ENCODE peak calls at places on chromosomes 1 and 21, in seven cellular contexts. C is cardiac muscle cell, M is heart right ventricle, H is tibial nerve, O is right atrium auricular region, N is heart left ventricle, F is brain microvascular endothelial cell. S is an unnamed sample.

GRCh38 chr1:117541003-117541402 is 64.8 kb upstream of the TENT5C start:
- DNase-seq in C (no peak), M (no peak), H (no peak), O (no peak), N (no peak), F (no peak), S (no peak)

GRCh38 chr1:78408830-78409229 is 81.9 kb upstream of the PTGFR start:
- DNase-seq in C (no peak), M (no peak), H (peak), O (no peak), N (no peak), F (peak), S (no peak)

GRCh38 chr1:230430499-230430898 is 4.4 kb upstream of the PGBD5 start:
- DNase-seq in C (no peak), M (no peak), H (no peak), O (no peak), N (no peak), F (no peak), S (no peak)

GRCh38 chr1:147292635-147293251 is 50.3 kb downstream of the CHD1L start:
- DNase-seq in C (no peak), M (no peak), H (no peak), O (no peak), N (no peak), F (peak), S (peak)

GRCh38 chr1:110829955-110830553 is 42.9 kb upstream of the CD53 start:
- DNase-seq in C (peak), M (no peak), H (no peak), O (no peak), N (no peak), F (no peak), S (no peak)

GRCh38 chr21:45412909-45413581 is 8.1 kb downstream of the COL18A1 start:
- DNase-seq in C (peak), M (no peak), H (no peak), O (no peak), N (peak), F (no peak), S (no peak)

GRCh38 chr1:211543003-211543402 is 36.0 kb downstream of the SLC30A1 start:
- DNase-seq in C (no peak), M (no peak), H (no peak), O (no peak), N (no peak), F (no peak), S (no peak)

GRCh38 chr1:215793210-215793609 is 226.1 kb downstream of the KCTD3 start:
- DNase-seq in C (no peak), M (no peak), H (no peak), O (no peak), N (no peak), F (peak), S (no peak)

GRCh38 chr1:54337034-54337433 is 69.2 kb downstream of the SSBP3 start:
- DNase-seq in C (no peak), M (no peak), H (no peak), O (no peak), N (no peak), F (no peak), S (no peak)

GRCh38 chr1:238681021-238681420 is 705.3 kb upstream of the CHRM3 start:
- DNase-seq in C (no peak), M (no peak), H (no peak), O (no peak), N (no peak), F (peak), S (no peak)

GRCh38 chr1:159229896-159230295 is 25.2 kb downstream of the ACKR1 start:
- DNase-seq in C (no peak), M (no peak), H (no peak), O (no peak), N (no peak), F (no peak), S (no peak)

GRCh38 chr1:246317723-246318359 is 189.2 kb downstream of the SMYD3 start:
- DNase-seq in C (no peak), M (no peak), H (no peak), O (no peak), N (no peak), F (no peak), S (no peak)

GRCh38 chr1:11628767-11629166 is 25.5 kb downstream of the FBXO2 start:
- DNase-seq in C (no peak), M (no peak), H (no peak), O (no peak), N (no peak), F (no peak), S (no peak)

GRCh38 chr1:215474940-215475339 is 92.2 kb upstream of the KCTD3 start:
- DNase-seq in C (no peak), M (no peak), H (no peak), O (no peak), N (no peak), F (no peak), S (no peak)

GRCh38 chr21:34156957-34157356 is 83.6 kb downstream of the MRPS6 start:
- DNase-seq in C (no peak), M (no peak), H (no peak), O (no peak), N (no peak), F (no peak), S (no peak)

GRCh38 chr21:29164330-29164942 is 34.0 kb downstream of the MAP3K7CL start:
- DNase-seq in C (peak), M (no peak), H (no peak), O (no peak), N (no peak), F (peak), S (no peak)

GRCh38 chr1:158103860-158104522 is 76.7 kb upstream of the CD1D start:
- DNase-seq in C (no peak), M (no peak), H (no peak), O (no peak), N (no peak), F (no peak), S (no peak)

GRCh38 chr1:158104891-158105290 is 75.8 kb upstream of the CD1D start:
- DNase-seq in C (no peak), M (no peak), H (no peak), O (no peak), N (no peak), F (no peak), S (no peak)

GRCh38 chr1:158101455-158101854 is 79.2 kb upstream of the CD1D start:
- DNase-seq in C (no peak), M (no peak), H (no peak), O (no peak), N (no peak), F (no peak), S (no peak)

GRCh38 chr1:158101944-158102343 is 78.8 kb upstream of the CD1D start:
- DNase-seq in C (no peak), M (no peak), H (no peak), O (no peak), N (no peak), F (peak), S (no peak)

DNA sequence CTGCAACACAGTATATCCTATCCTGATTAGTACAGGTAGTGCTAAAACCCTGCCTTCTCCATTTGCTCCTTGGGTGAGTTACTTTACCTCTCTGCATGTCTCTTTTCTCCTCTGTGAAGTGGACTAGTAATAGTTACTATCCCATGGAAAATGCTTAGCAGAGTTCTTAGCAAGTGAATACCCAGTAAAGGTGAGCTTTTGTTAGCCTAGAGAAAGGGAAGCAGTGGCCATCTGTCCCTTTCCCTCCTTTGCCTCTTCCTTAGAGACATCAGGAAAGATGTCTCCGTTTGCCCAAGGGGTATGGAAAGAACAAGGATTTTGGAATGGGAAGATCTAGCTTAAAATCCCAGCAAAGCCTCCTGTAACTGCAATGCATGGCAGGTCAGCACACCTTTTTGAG is 77.4 kb upstream of the CD1D start:
- DNase-seq in C (no peak), M (no peak), H (no peak), O (no peak), N (no peak), F (no peak), S (no peak)
- H3K4me3 ChIP-seq in C (no peak), M (no peak), H (no peak), O (no peak), N (no peak), F (no peak), S (no peak)

GRCh38 chr1:31669786-31670582 is 25.3 kb upstream of the PEF1 start:
- DNase-seq in C (peak), M (peak), H (peak), O (peak), N (peak), F (peak), S (peak)
- H3K27ac ChIP-seq in C (peak), M (peak), H (peak), O (peak), N (peak), F (no peak), S (peak)

DNA sequence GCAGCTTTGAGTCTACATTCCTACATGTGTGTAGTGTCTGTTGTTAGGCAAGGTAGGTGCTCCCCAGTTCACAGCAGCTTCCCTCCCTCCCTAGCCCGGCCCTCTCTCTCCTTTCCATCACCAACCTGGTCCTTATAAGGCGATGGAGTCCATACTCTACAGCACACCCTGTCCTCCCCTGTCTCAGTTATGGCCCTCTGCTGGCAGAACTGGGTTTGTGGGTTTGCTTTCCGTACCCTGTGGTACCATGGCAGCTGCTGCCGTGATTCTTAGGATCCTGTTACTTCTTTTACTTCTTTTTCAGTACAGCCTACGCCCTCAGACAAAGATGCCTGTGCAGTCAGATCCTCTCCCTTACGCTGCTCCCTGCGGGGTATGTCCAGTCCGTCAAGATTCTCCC is 31.7 kb downstream of the AK5 start:
- DNase-seq in C (peak), M (no peak), H (no peak), O (no peak), N (no peak), F (no peak), S (no peak)
- TF ChIP-seq CTCF in C (peak), M (no peak), H (peak), O (peak), N (no peak), F (peak), S (peak)

DNA sequence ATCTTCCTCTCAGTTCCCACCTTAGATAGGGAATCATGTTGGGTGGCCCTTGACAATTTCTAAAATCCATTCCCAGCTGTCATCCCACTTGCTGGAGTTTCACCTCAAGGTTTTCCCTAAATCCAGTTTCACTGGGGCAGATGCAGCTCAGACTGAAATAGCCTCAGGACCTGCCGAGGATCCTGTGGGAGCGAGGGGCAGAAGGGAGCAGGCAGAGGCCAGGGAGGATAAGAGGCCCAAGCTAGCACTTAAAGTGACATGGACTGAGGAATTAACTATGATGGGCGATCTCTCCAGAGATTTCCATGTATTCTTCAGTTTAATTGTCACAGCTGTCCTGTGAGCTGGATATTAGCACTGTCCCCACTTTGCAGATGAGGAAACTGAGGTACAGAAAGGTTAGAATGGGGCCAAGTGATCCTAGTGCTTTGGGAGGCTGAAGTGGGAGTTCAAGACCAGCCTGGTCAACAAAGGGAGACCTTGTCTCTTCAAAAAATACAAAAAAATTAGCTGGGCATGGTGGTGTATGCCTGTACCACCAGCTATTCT is 2.7 kb downstream of the NBL1 start:
- DNase-seq in C (no peak), M (no peak), H (no peak), O (no peak), N (no peak), F (no peak), S (no peak)
- H3K4me3 ChIP-seq in C (no peak), M (peak), H (no peak), O (no peak), N (no peak), F (peak), S (no peak)

DNA sequence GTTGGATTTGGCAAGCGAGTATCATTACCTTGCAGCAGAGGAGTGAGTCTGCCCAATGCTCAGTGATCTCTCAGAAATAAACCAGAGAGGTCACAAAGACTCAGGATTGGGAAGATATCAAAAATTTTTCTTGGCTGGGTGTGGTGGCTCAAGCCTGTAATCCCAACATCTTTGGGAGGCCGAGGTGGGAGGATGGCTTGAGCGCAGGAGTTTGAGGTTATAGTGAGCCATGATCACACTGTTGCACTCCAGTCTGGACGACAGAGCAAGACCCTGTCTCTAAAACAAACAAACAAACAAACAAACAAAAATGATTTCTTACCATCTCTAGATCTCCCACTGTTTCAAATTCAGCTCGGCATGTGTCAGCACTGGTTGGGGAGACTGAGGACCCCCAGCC is 13.3 kb upstream of the BECN2 start:
- DNase-seq in C (no peak), M (no peak), H (no peak), O (no peak), N (no peak), F (no peak), S (no peak)
- H3K27ac ChIP-seq in C (no peak), M (no peak), H (no peak), O (no peak), N (no peak), F (no peak), S (no peak)

GRCh38 chr1:90147093-90147492 is 152.2 kb downstream of the ZNF326 start:
- DNase-seq in C (no peak), M (no peak), H (no peak), O (no peak), N (no peak), F (no peak), S (no peak)

GRCh38 chr1:90144820-90145219 is 149.9 kb downstream of the ZNF326 start:
- DNase-seq in C (no peak), M (no peak), H (no peak), O (no peak), N (no peak), F (no peak), S (no peak)

GRCh38 chr1:90154711-90155110 is 159.8 kb downstream of the ZNF326 start:
- DNase-seq in C (no peak), M (no peak), H (no peak), O (no peak), N (no peak), F (no peak), S (no peak)

GRCh38 chr1:90143522-90144050 is 148.7 kb downstream of the ZNF326 start:
- DNase-seq in C (no peak), M (no peak), H (no peak), O (no peak), N (no peak), F (no peak), S (no peak)

GRCh38 chr1:90149101-90149500 is 154.2 kb downstream of the ZNF326 start:
- DNase-seq in C (no peak), M (no peak), H (no peak), O (no peak), N (no peak), F (no peak), S (no peak)
- TF ChIP-seq CTCF in C (no peak), M (no peak), H (no peak), O (no peak), N (no peak), F (peak), S (no peak)

DNA sequence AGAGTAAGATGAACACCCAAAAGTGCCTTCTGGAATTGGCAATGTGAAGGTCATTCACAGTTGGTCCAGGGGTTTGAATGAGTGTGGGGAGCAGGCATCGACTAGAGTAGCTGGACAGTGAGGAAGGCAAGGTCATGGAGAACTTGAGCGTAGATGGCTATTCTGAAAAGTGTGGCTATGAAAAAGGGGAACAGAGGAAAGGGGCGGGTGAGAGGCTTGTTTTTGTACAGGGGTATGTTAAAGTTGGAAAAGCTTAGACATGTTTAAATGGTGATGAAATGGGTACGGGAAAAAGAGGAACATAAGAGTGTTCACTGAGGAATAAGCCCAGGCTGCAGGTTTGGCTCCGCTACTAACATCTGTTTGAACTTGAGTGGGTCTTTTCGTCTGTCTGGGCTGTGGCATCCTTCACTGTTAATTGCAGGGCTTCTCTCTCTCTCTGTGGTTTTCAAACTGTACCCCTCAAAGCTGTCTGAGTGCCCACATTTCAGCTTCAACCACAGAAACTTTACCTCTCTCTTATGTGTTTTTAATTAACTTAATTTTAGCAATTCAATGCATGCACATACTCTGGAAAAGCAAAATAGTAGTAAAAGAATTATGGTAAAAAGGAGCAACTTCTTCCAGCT is 70.8 kb upstream of the COA6 start:
- DNase-seq in C (no peak), M (no peak), H (no peak), O (no peak), N (no peak), F (no peak), S (no peak)
- H3K4me3 ChIP-seq in C (no peak), M (no peak), H (no peak), O (no peak), N (no peak), F (no peak), S (no peak)

GRCh38 chr1:245173446-245174178 is 18.8 kb downstream of the KIF26B start:
- DNase-seq in C (no peak), M (no peak), H (no peak), O (peak), N (no peak), F (no peak), S (no peak)

GRCh38 chr1:245169391-245169790 is 14.6 kb downstream of the KIF26B start:
- DNase-seq in C (no peak), M (no peak), H (no peak), O (peak), N (no peak), F (no peak), S (no peak)

GRCh38 chr1:245168921-245169320 is 14.1 kb downstream of the KIF26B start:
- DNase-seq in C (no peak), M (no peak), H (no peak), O (peak), N (no peak), F (no peak), S (no peak)

GRCh38 chr1:245172829-245173228 is 18.0 kb downstream of the KIF26B start:
- DNase-seq in C (no peak), M (no peak), H (no peak), O (no peak), N (no peak), F (no peak), S (no peak)

GRCh38 chr1:245172026-245172425 is 17.2 kb downstream of the KIF26B start:
- DNase-seq in C (no peak), M (no peak), H (no peak), O (no peak), N (no peak), F (no peak), S (no peak)
- H3K27ac ChIP-seq in C (no peak), M (no peak), H (no peak), O (no peak), N (no peak), F (no peak), S (no peak)

GRCh38 chr1:231808990-231809389 is 182.4 kb downstream of the DISC1 start:
- DNase-seq in C (no peak), M (no peak), H (no peak), O (peak), N (no peak), F (peak), S (no peak)

GRCh38 chr1:231807498-231807897 is 180.9 kb downstream of the DISC1 start:
- DNase-seq in C (no peak), M (no peak), H (no peak), O (no peak), N (no peak), F (no peak), S (no peak)

GRCh38 chr1:231803353-231803752 is 176.8 kb downstream of the DISC1 start:
- DNase-seq in C (no peak), M (no peak), H (no peak), O (peak), N (no peak), F (peak), S (no peak)

GRCh38 chr1:231808116-231808515 is 181.5 kb downstream of the DISC1 start:
- DNase-seq in C (no peak), M (no peak), H (no peak), O (no peak), N (no peak), F (no peak), S (no peak)

GRCh38 chr1:231806623-231807470 is 180.3 kb downstream of the DISC1 start:
- DNase-seq in C (peak), M (no peak), H (peak), O (peak), N (peak), F (peak), S (no peak)
- TF ChIP-seq CTCF in C (peak), M (peak), H (peak), O (peak), N (peak), F (peak), S (peak)

S was measured in dorsolateral prefrontal cortex.